ENCODE peak calls at places on chromosomes 7 and 10, in six cellular contexts. K is endothelial cell of umbilical vein; X is stomach; R is GM23338; Z is kidney epithelial cell; N is CD8-positive, alpha-beta T cell. A is an unnamed sample.

GRCh38 chr10:19968745-19969144 is 152.5 kb downstream of the PLXDC2 start:
- DNase-seq in K (no peak), X (no peak), R (no peak), Z (no peak), N (no peak), A (no peak)

GRCh38 chr10:22554481-22555182 is 159.7 kb downstream of the PIP4K2A start:
- DNase-seq in K (no peak), X (peak), R (no peak), Z (peak), N (no peak), A (peak)

GRCh38 chr7:107442678-107443077 is 27.2 kb upstream of the GPR22 start:
- DNase-seq in K (no peak), X (no peak), R (no peak), Z (no peak), N (no peak), A (no peak)

GRCh38 chr10:102713483-102713813 is 749 bp downstream of the ARL3 start:
- DNase-seq in K (no peak), X (no peak), R (no peak), Z (no peak), N (no peak), A (no peak)

GRCh38 chr10:73529089-73529832 is 33.4 kb upstream of the PPP3CB start:
- DNase-seq in K (peak), X (peak), R (peak), Z (peak), N (peak), A (peak)

GRCh38 chr10:124367936-124368335 is 50.8 kb downstream of the OAT start:
- DNase-seq in K (no peak), X (no peak), R (no peak), Z (no peak), N (no peak), A (no peak)

GRCh38 chr10:121942749-121943148 is 14.9 kb upstream of the ATE1 start:
- DNase-seq in K (peak), X (no peak), R (no peak), Z (peak), N (no peak), A (peak)

GRCh38 chr7:84799131-84799530 is 387.7 kb downstream of the SEMA3D start:
- DNase-seq in K (no peak), X (peak), R (no peak), Z (no peak), N (no peak), A (no peak)

GRCh38 chr7:148242271-148242801 is 348.2 kb upstream of the C7orf33 start:
- DNase-seq in K (no peak), X (peak), R (peak), Z (peak), N (no peak), A (peak)

GRCh38 chr7:131238260-131238940 is 89.3 kb upstream of the MKLN1 start:
- DNase-seq in K (peak), X (no peak), R (no peak), Z (peak), N (no peak), A (peak)

GRCh38 chr10:12985347-12985746 is 16.2 kb downstream of the CCDC3 start:
- DNase-seq in K (no peak), X (no peak), R (no peak), Z (no peak), N (no peak), A (no peak)

GRCh38 chr7:113371376-113372043 is 253.2 kb upstream of the SMIM30 start:
- DNase-seq in K (no peak), X (no peak), R (no peak), Z (no peak), N (no peak), A (no peak)

GRCh38 chr10:34650156-34650555 is 164.9 kb downstream of the PARD3 start:
- DNase-seq in K (no peak), X (no peak), R (no peak), Z (no peak), N (no peak), A (no peak)

GRCh38 chr10:88467835-88468485 is 115.2 kb downstream of the RNLS start:
- DNase-seq in K (no peak), X (no peak), R (no peak), Z (no peak), N (no peak), A (no peak)

GRCh38 chr7:1845536-1846311 is 175.6 kb downstream of the ELFN1 start:
- DNase-seq in K (no peak), X (no peak), R (no peak), Z (no peak), N (no peak), A (no peak)

GRCh38 chr10:63547628-63548356 is 26.6 kb downstream of the REEP3 start:
- DNase-seq in K (no peak), X (no peak), R (no peak), Z (no peak), N (no peak), A (no peak)

GRCh38 chr7:156003220-156004162 is 191.2 kb upstream of the SHH start:
- DNase-seq in K (no peak), X (no peak), R (no peak), Z (no peak), N (no peak), A (no peak)

GRCh38 chr7:152054377-152055230 is 29.1 kb downstream of the GALNT11 start:
- DNase-seq in K (no peak), X (no peak), R (peak), Z (peak), N (no peak), A (peak)

GRCh38 chr10:126147866-126148578 is 240.3 kb downstream of the ADAM12 start:
- DNase-seq in K (peak), X (no peak), R (no peak), Z (peak), N (no peak), A (peak)

GRCh38 chr7:157710396-157710795 is 373.6 kb downstream of the DNAJB6 start:
- DNase-seq in K (no peak), X (no peak), R (no peak), Z (no peak), N (no peak), A (no peak)

GRCh38 chr7:87510430-87510875 is 35.0 kb upstream of the ABCB4 start:
- DNase-seq in K (no peak), X (no peak), R (peak), Z (no peak), N (no peak), A (no peak)

GRCh38 chr7:91850455-91850854 is 30.0 kb downstream of the MTERF1 start:
- DNase-seq in K (no peak), X (no peak), R (no peak), Z (peak), N (no peak), A (peak)

GRCh38 chr10:91054325-91054724 is 133.4 kb upstream of the ANKRD1 start:
- DNase-seq in K (peak), X (no peak), R (no peak), Z (peak), N (no peak), A (peak)

GRCh38 chr10:42428534-42428933 is 209.8 kb downstream of the ZNF33B start:
- DNase-seq in K (no peak), X (no peak), R (peak), Z (no peak), N (no peak), A (peak)

GRCh38 chr7:2627258-2628136 is 4.3 kb upstream of the TTYH3 start:
- DNase-seq in K (no peak), X (no peak), R (no peak), Z (no peak), N (no peak), A (no peak)

GRCh38 chr7:16644624-16644986 is 949 bp downstream of the ANKMY2 start:
- DNase-seq in K (no peak), X (peak), R (no peak), Z (no peak), N (peak), A (peak)

GRCh38 chr10:97399843-97400545 is 1.1 kb downstream of the RRP12 start:
- DNase-seq in K (peak), X (peak), R (peak), Z (no peak), N (no peak), A (peak)

GRCh38 chr7:138554674-138555073 is 94.6 kb downstream of the TRIM24 start:
- DNase-seq in K (no peak), X (no peak), R (no peak), Z (no peak), N (no peak), A (no peak)

DNA sequence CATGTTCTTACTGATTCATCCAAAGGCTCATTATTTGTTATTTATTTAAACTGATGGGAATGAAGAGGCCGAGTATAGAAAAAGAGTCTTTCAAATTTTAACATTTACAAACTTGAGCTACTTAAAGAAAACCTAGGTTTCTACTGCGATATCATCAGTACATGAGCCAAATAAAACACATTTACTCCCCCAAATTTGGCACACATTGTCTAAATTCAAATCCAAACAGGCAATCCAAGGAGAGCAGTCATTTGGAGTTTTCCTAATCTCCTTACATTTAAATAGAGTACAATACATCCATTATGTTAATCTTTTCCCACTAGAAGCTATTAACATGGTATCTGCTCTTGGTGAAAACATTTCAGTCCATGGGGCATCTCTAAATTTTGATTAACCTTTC is 2.2 kb downstream of the NMT2 start:
- DNase-seq in K (peak), X (no peak), R (no peak), Z (no peak), N (no peak), A (no peak)
- H3K4me3 ChIP-seq in K (peak), X (no peak), R (peak), Z (no peak), N (no peak), A (peak)

DNA sequence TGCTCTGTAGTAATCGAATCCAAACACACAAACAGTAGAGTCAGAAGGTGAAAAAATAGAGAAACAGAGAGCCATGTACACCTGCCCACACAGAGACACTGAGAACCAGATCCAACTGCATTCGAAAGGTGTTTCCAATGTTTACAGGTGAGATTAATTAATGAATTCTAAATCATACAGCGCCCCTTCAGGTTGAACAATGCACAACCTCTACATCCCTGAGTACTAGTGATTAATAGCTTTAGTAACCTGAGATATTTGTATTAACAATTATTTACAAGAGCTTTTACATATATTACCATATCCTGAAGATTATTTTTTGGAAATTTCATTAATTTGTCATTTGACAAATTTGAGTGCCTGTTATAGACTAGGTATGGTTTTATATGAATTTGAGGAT is 7.6 kb upstream of the MRC1 start:
- DNase-seq in K (no peak), X (no peak), R (peak), Z (no peak), N (no peak), A (no peak)
- TF ChIP-seq CTCF in K (no peak), X (no peak), R (peak), Z (no peak), N (no peak), A (no peak)

GRCh38 chr10:79246209-79246581 is 101.1 kb upstream of the PPIF start:
- DNase-seq in K (peak), X (peak), R (no peak), Z (no peak), N (no peak), A (no peak)
- H3K4me3 ChIP-seq in K (no peak), X (no peak), R (no peak), Z (no peak), N (no peak), A (no peak)

GRCh38 chr10:100518761-100519241 is 860 bp downstream of the SEC31B start:
- DNase-seq in K (peak), X (peak), R (peak), Z (no peak), N (peak), A (peak)
- TF ChIP-seq CTCF in K (peak), X (peak), R (peak), Z (peak), N (peak), A (peak)

DNA sequence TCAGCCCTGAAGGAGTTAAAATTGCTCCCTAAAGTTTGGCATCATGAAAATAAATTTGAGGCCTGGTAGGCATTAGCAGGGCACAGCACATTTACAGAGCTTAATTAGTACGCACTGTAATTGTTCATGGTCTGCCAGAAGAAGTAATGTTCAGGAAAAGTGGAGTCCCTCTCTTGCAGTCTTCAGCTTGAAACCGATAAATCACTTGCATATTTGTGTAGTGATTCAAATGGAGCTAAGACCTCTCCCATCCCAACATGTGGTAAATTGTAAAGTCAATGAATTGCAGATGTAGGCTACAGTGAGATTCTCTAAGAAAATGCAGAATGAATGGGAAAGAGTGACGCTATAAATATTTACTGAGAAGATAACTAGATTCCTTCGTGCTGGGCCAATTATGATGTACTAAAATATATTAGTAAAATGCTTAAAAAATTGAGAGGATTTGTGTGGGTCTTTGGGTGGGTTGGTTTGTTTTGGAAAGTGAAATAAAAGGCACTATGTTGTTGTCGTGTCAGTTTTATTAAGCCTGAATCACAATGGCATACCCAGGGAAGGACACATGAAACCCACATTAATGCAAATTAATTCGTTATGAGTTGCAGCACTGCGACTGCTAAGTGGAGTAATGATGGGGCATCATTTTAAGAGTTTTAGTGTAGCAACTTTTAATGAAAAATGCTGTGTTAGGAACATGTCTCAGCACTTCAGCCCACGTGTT is 8.4 kb downstream of the TCF7L2 start:
- DNase-seq in K (no peak), X (no peak), R (peak), Z (peak), N (no peak), A (peak)
- H3K4me3 ChIP-seq in K (no peak), X (no peak), R (peak), Z (no peak), N (no peak), A (no peak)

GRCh38 chr7:36047254-36047653 is 105.8 kb upstream of the EEPD1 start:
- DNase-seq in K (no peak), X (no peak), R (peak), Z (no peak), N (no peak), A (peak)
- TF ChIP-seq CTCF in K (no peak), X (no peak), R (peak), Z (peak), N (no peak), A (peak)

DNA sequence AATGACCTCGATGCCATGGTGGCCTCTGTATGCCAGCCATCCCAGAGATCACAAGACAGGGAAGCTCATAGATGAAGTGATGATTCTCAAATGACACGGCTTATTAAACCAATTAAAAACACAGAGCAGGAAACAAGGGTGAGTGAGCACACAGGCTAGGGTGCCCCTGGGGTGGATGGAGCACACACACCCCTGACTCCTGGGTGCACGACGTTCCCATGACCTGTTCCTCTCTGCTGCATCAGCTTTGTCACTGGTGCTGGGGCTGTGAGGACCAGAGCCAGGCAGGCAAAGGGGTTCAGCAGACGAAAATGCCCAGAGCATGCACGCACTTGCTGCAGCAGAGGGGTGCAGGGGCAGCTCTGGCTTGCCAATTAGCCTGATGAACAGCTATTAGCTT is 86.5 kb upstream of the LRRC4 start:
- DNase-seq in K (no peak), X (no peak), R (no peak), Z (no peak), N (no peak), A (no peak)
- H3K4me3 ChIP-seq in K (no peak), X (no peak), R (no peak), Z (no peak), N (no peak), A (no peak)

GRCh38 chr10:68576118-68576517 is 16.0 kb downstream of the TET1 start:
- DNase-seq in K (no peak), X (no peak), R (peak), Z (no peak), N (no peak), A (no peak)
- TF ChIP-seq CTCF in K (no peak), X (no peak), R (peak), Z (no peak), N (no peak), A (no peak)

GRCh38 chr7:134804351-134804750 is 24.9 kb downstream of the CALD1 start:
- DNase-seq in K (peak), X (no peak), R (peak), Z (no peak), N (no peak), A (no peak)
- H3K4me3 ChIP-seq in K (no peak), X (no peak), R (no peak), Z (no peak), N (no peak), A (no peak)

GRCh38 chr10:86290933-86291615 is 75.5 kb downstream of the GRID1 start:
- DNase-seq in K (no peak), X (peak), R (no peak), Z (no peak), N (no peak), A (no peak)

GRCh38 chr10:86293323-86293840 is 73.2 kb downstream of the GRID1 start:
- DNase-seq in K (no peak), X (peak), R (peak), Z (no peak), N (no peak), A (no peak)

GRCh38 chr10:86289577-86289868 is 77.1 kb downstream of the GRID1 start:
- DNase-seq in K (no peak), X (peak), R (no peak), Z (no peak), N (no peak), A (no peak)

GRCh38 chr10:86292462-86293322 is 73.9 kb downstream of the GRID1 start:
- DNase-seq in K (no peak), X (peak), R (no peak), Z (no peak), N (no peak), A (no peak)

DNA sequence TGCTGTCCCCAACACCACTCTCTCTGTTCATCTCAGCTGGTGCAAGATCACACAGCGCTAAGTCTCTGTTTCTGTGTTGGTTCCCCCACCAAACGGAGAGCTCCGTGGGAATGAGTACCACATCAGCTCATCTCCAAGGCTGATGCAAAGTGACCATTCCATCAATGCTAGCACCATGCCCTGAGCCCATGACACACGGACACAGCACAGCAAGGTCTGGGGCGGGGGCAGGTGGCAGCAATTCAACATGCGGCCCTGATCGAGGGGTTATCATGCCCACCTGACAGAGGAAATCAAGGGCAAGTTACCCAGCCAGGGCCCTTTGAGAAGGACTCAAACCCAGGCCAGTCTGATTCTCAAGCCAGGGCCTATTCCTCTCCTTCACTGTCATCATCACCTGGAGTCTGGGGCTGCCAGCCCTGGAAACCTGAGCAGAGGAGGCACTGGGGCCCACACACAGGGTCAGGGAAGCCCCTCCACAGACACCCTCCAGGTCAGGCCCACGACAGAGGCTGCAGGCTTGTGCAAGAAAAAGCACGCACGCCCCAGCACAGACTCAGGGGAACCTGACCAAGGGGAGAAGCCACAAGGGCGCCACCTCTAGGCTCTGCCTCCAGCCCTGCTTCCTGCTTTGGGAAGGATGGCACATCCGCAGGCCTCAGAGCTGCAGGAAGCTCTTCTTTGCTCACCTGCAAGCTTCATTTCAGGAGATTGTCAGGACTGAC is 74.8 kb downstream of the GRID1 start:
- DNase-seq in K (no peak), X (peak), R (peak), Z (no peak), N (no peak), A (no peak)
- TF ChIP-seq CTCF in K (no peak), X (no peak), R (peak), Z (no peak), N (no peak), A (no peak)

A was measured in fibroblast of villous mesenchyme.